ENCODE peak calls at places on chromosomes 3 and 15, in five cellular contexts. M is tibial artery, R is mesenchymal stem cell, K is stomach, U is H9. G is an unnamed sample.
A peak's percentile ranks its signal among the peaks of the same experiment; 100 is the strongest.

GRCh38 chr15:33234019-33234418 is 39.5 kb upstream of the FMN1 start:
- DNase-seq in K (no peak), M (no peak), R (peak; percentile 60), U (no peak), G (peak; percentile 78)

GRCh38 chr3:197224034-197224444 is 74.4 kb downstream of the DLG1 start:
- DNase-seq in M (no peak), U (no peak), K (no peak), R (peak; percentile 68), G (peak; percentile 82)

GRCh38 chr3:172626241-172626640 is 84.6 kb downstream of the NCEH1 start:
- DNase-seq in U (no peak), R (no peak), M (no peak), K (no peak), G (peak; percentile 76)

GRCh38 chr3:188769833-188770232 is 401.9 kb upstream of the TPRG1 start:
- DNase-seq in R (no peak), K (no peak), M (no peak), U (no peak), G (no peak)

GRCh38 chr3:38136272-38136806 is 588 bp downstream of the ACAA1 start:
- DNase-seq in M (no peak), K (peak; percentile 30), U (no peak), R (peak; percentile 77), G (peak; percentile 62)

GRCh38 chr3:31962801-31963205 is 18.3 kb downstream of the OSBPL10 start:
- DNase-seq in R (peak; percentile 49), K (no peak), M (no peak), U (no peak), G (no peak)

GRCh38 chr3:194035406-194036138 is 100.4 kb upstream of the HES1 start:
- DNase-seq in M (no peak), U (no peak), R (no peak), K (peak; percentile 43), G (no peak)

GRCh38 chr3:50671331-50671730 is 3.4 kb upstream of the DOCK3 start:
- DNase-seq in M (no peak), U (no peak), K (no peak), R (peak; percentile 78), G (peak; percentile 62)

GRCh38 chr3:141707741-141708203 is 30.3 kb upstream of the RNF7 start:
- DNase-seq in K (no peak), U (no peak), M (no peak), R (peak; percentile 59), G (peak; percentile 46)

GRCh38 chr3:187678869-187679268 is 8.7 kb upstream of the SST start:
- DNase-seq in R (peak; percentile 69), M (no peak), K (peak; percentile 37), U (peak; percentile 64), G (peak; percentile 82)

GRCh38 chr3:49903451-49904424 is at the start of gene MST1R:
- DNase-seq in M (peak; percentile 51), U (peak; percentile 96), K (peak; percentile 94), R (peak; percentile 27), G (no peak)

GRCh38 chr3:63706321-63707085 is 54.0 kb downstream of the SNTN start:
- DNase-seq in K (no peak), U (no peak), M (no peak), R (no peak), G (peak; percentile 58)

DNA sequence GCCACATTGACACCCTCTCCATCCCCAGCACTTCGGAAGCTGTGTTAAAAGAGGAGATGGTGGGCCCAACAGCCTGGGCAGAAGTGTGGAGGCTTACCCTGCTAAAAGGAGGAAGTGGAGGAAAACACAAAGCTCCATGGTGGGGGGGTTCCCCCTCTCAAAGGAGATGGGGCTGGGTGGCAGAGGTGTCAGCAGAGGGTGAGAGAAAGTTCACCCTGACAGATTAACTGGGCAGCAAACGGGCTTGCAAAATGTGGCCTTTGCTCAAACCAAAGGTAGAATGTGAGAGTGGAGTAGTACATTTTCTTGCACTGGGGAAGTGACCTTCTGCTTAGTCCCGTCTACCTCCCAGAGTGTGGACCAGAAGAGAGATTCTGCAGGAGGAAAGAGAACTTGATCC is 44.7 kb downstream of the MYO1E start:
- DNase-seq in R (no peak), U (no peak), M (no peak), K (no peak), G (no peak)
- H3K4me1 ChIP-seq in R (peaks cover 19% of the 10 kb centered on the region), U (peaks cover 13% of the 10 kb centered on the region), M (no peaks in the 10 kb centered on the region), K (peaks cover 51% of the 10 kb centered on the region), G (peaks cover 51% of the 10 kb centered on the region)

GRCh38 chr3:113773381-113773780 is 26.5 kb downstream of the ATP6V1A start:
- DNase-seq in M (no peak), U (no peak), K (no peak), R (peak; percentile 72), G (peak; percentile 55)
- H3K4me1 ChIP-seq in M (no peaks in the 10 kb centered on the region), U (no peaks in the 10 kb centered on the region), K (peaks cover 33% of the 10 kb centered on the region), R (peaks cover 7% of the 10 kb centered on the region), G (peaks cover 13% of the 10 kb centered on the region)

GRCh38 chr15:91306155-91306554 is 206.1 kb downstream of the SV2B start:
- DNase-seq in R (no peak), U (no peak), K (no peak), M (no peak), G (no peak)
- H3K4me1 ChIP-seq in R (no peaks in the 10 kb centered on the region), U (no peaks in the 10 kb centered on the region), K (peaks cover 11% of the 10 kb centered on the region), M (no peaks in the 10 kb centered on the region), G (no peaks in the 10 kb centered on the region)

GRCh38 chr15:98519767-98520166 is 128.6 kb upstream of the IGF1R start:
- DNase-seq in K (no peak), M (no peak), U (no peak), R (no peak), G (no peak)
- H3K4me1 ChIP-seq in K (peaks cover 8% of the 10 kb centered on the region), M (no peaks in the 10 kb centered on the region), U (no peaks in the 10 kb centered on the region), R (no peaks in the 10 kb centered on the region), G (no peaks in the 10 kb centered on the region)

DNA sequence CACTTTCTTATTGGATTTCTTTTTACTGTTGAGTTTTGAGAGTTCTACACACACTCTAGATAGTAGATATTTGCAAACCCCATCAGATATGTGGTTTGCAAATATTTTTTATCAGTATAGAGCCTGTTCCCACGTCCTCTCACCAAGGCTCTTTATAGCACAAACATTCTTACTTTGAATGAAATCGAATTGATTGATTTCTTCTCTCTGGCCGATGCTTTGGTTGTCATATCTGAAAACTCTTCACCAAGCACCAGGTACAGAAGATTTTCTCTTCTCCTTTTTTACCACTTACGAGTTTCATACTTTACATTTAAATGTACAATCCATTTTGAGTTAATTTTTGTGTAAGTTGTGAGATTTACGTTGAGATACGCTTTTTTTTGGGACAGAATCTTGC is 163.4 kb downstream of the PTPRG start:
- DNase-seq in R (no peak), M (no peak), K (no peak), U (no peak), G (no peak)
- H3K4me1 ChIP-seq in R (peaks cover 4% of the 10 kb centered on the region), M (no peaks in the 10 kb centered on the region), K (no peaks in the 10 kb centered on the region), U (peaks cover 13% of the 10 kb centered on the region), G (peaks cover 7% of the 10 kb centered on the region)

G was measured in adipocyte.